ENCODE peak calls at places on chromosomes 6 and 20, in four cellular contexts. I is pancreas, L is cardiac muscle cell, H is breast epithelium. W is an unnamed sample. For H3K4me1, the result is how much of the 10 kb centered on the place peaks cover.

GRCh38 chr6:34969662-34970265 is 80.7 kb downstream of the ANKS1A start:
- DNase-seq in I (no peak), H (no peak), L (no peak), W (no peak)

GRCh38 chr6:25769983-25770382 is 15.4 kb downstream of the SLC17A4 start:
- DNase-seq in H (no peak), L (peak), I (no peak), W (no peak)

GRCh38 chr6:77620290-77620882 is 32.5 kb upstream of the MEI4 start:
- DNase-seq in L (no peak), H (no peak), I (peak), W (no peak)

GRCh38 chr6:92847988-92848387 is 571.4 kb downstream of the EPHA7 start:
- DNase-seq in L (no peak), H (no peak), I (no peak), W (no peak)

GRCh38 chr20:60056345-60057122 is 98.3 kb downstream of the CDH26 start:
- DNase-seq in H (no peak), L (no peak), I (no peak), W (no peak)

GRCh38 chr6:14633453-14633852 is 515.9 kb downstream of the CD83 start:
- DNase-seq in H (no peak), L (no peak), I (no peak), W (no peak)

GRCh38 chr20:31870703-31871601 is 518 bp downstream of the TTLL9 start:
- DNase-seq in L (no peak), H (no peak), I (no peak), W (peak)

GRCh38 chr6:8627085-8627861 is 191.9 kb upstream of the SLC35B3 start:
- DNase-seq in H (no peak), I (no peak), L (peak), W (no peak)

GRCh38 chr6:149634315-149634714 is 14.2 kb downstream of the KATNA1 start:
- DNase-seq in L (no peak), H (no peak), I (no peak), W (no peak)

GRCh38 chr6:87066449-87067288 is 28.2 kb downstream of the CGA start:
- DNase-seq in I (peak), H (no peak), L (peak), W (peak)

DNA sequence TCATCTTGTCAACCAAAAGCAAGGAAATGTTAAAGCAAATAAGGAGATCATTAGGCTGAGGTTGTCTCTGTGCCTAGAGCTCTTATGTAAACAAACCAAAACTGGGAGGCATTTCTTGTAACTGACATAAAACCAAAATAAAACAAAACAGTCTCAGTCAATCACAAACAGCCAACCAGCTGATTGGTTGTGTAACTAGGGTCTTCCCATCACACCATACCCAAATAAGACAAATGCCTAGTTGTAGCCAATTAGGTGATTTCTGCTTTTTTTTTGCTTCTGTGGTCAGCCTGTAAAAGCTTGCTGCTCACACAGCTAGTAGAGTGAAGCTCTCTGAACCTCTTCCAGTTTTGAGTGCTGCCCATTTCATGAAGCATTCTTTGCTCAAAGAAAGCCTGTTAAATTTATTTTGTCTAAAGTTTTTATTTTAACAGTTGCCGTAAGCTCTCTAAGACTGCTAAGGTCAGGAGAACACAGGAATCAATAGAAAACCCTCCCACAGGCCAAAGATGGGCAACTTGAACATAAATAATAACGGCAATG is 8.9 kb upstream of the FITM2 start:
- DNase-seq in H (no peak), L (no peak), I (no peak), W (no peak)
- H3K4me1 ChIP-seq in H (under half), L (under half), I (under half), W (under half)

DNA sequence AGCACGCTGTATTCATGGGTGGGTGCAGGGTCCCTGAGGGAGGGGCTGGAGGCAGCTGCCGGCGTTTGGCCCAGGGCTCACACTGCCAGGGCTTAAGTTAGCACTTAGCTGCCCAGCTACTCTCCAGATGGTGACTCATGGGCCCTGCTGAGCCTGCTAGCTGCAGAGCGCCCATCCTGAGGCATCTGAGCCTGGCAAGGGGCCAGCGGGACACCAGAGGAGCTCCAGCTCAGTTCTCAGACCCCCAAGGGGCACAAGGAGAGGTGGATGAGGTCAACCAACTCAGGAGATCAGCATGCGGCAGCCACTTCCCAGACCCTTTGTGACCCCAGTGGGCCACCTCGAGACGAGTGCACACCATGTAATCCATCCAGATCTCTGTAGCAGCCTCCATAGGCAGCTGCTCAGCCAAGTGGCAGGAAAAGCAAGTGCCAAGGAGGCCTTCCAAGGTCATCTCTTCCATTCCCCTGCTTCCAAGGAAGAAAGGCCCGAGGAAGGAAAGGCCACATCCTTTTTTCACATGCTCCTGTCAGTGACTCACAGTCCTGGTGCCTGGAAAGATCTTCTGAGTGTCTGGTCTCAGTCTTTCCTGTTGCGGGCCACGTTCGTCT is 35.3 kb downstream of the FOXP4 start:
- DNase-seq in H (no peak), I (peak), L (peak), W (no peak)
- H3K4me1 ChIP-seq in H (under half), I (under half), L (half or more), W (under half)

DNA sequence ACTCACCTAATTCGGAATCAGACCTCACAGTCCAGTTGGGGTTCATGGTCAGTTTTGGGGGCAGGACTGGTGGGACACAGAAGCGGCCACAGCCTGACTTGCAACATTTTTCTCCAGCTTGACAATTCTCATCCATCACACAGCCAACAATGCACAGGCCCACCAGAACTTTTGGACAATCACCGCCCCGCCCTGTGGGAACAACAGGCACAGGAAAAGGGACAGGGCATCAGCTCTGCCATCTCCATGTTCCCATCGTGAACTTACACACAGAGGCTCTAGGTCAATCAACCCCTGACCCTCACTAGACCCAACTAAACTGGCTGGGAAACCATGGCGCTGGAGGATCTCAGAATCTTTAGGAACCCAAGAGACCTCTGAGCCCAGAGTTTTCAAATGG is 16.3 kb downstream of the WFDC3 start:
- DNase-seq in I (no peak), H (no peak), L (no peak), W (no peak)
- H3K4me1 ChIP-seq in I (under half), H (under half), L (under half), W (under half)

GRCh38 chr20:17872920-17873319 is 95.7 kb downstream of the SNX5 start:
- DNase-seq in H (no peak), L (no peak), I (no peak), W (no peak)

GRCh38 chr20:17872434-17872833 is 96.2 kb downstream of the SNX5 start:
- DNase-seq in L (no peak), H (no peak), I (no peak), W (no peak)

GRCh38 chr20:17874271-17875105 is 94.1 kb downstream of the SNX5 start:
- DNase-seq in L (no peak), I (no peak), H (no peak), W (no peak)

GRCh38 chr20:17875106-17875980 is 93.3 kb downstream of the SNX5 start:
- DNase-seq in I (peak), H (peak), L (peak), W (peak)

DNA sequence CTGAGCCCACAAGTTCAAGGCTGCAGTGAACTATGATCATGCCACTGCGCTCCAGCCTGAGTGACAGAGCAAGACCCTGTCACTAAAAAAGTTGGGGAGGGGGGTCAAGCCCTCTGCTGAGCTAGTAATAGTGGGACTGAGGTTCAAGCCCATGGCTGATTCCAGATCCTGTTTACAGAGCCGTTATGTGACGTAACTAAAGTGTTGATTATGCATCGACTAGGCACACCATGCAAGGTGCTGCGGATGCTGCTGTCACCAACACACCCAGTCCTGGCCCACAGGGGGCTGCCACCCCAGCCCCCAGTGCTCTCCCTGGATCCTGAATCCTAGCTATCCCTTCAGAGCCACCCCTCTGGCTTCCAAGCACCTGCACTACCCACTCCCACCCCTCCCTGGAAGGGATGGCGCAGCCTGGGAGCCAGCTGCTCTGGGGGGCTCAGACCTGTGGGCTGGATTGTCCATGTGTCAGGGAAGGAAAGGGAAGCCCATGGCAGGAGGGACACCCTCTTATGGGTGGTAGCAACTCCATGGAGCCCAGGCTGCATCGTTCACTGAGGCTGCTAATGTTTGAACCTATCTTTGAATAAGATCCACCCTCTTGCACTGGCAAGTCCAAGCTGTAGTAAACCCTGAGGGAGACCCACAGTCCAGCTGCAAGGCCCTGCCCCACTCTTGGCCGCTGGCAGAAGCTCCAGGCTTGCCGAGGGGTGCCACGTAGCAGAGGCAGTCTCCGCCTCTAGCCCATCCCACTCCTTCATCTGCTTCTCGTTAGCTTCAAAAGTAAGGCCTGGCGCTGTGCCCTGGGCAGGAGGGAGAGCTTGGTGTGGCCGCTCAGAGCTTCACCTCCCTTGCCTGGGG is 95.0 kb downstream of the SNX5 start:
- DNase-seq in H (peak), I (peak), L (peak), W (peak)
- H3K4me1 ChIP-seq in H (under half), I (under half), L (under half), W (under half)

GRCh38 chr6:39056191-39056590 is 7.6 kb downstream of the GLP1R start:
- DNase-seq in L (no peak), I (no peak), H (no peak), W (no peak)
- H3K4me1 ChIP-seq in L (under half), I (under half), H (under half), W (under half)

GRCh38 chr6:127891731-127892326 is 9.0 kb downstream of the THEMIS start:
- DNase-seq in L (no peak), I (no peak), H (no peak), W (no peak)

DNA sequence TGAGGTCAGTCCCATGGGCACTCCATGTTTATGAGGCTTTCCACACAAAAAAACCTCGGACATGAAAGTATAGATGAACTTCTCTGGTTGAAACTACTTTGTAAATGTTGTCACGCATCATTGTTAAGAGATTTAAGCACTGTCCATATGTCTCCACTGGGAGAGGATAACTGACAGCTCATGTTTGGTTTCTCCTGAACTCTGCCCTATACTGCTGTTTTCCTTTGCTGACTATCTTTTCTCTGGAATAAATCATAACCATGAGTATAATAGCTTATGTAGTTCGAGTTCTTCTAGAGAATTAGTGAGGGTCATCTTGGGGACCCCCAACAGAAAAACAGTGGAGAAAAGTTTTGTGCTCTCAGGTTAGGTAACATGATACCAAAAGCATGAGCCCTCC is 14.3 kb downstream of the THEMIS start:
- DNase-seq in I (no peak), L (no peak), H (no peak), W (no peak)
- H3K4me1 ChIP-seq in I (under half), L (under half), H (under half), W (under half)

DNA sequence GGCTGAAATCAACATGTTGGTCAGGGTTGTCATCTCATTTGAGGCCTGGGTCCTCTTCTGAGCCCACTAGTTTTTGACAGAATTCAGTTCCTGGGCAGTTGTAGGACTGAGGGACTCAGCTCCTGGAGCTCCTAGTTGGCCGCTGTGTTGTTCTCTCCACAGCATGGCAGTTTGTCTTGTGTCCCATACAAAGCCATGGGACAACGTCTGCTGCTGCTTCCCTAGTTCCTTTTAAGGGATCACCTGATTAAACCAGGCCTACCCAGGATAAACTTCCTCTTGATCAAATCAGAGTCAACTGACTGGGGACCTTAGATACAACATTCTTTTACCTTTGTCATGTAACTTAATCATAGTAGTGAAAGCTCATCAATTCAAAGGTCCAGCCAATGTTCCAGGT is 141.0 kb downstream of the BCAS1 start:
- DNase-seq in L (no peak), I (no peak), H (no peak), W (no peak)
- H3K4me1 ChIP-seq in L (under half), I (under half), H (under half), W (under half)

DNA sequence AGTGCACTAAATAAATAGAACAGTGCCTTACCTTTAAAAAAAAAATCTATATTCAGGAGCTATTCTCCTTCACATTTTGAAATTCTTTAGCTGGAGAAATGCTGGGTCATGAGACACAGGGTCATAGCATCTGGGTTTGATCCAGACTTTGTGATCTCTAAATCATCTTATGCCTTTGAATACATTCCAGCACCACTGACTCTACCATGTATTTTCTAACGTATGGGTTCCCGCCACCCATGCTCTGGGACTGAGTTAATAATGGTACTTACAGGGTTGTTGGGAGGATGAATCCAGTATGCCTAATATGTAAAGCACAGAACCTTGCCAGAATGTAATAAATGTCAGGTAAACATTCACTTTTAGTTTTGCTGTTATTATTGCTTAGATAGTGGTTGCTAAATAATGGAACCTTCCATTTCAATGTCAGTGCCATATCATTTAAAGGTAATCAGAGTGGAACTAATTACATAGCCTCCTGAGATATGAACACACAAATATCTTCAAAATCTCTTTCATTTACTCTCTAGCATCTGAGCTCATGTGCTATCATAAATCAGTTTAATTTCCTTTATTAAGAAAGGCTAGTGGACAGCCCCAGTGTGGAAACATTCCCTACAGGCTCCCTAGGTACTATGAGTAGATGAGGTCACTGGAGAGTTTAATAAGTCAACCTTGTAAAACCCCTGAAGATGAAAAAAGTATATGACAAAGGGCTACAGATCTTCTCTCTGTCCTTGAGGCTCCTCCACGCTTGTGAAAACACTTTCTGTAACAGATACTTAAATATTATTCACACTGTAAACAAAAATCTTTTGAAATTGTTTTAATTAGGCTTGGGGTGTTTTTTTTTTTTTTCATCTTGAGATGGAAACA is 226.7 kb downstream of the ALDH8A1 start:
- DNase-seq in H (no peak), I (no peak), L (no peak), W (no peak)
- H3K4me1 ChIP-seq in H (under half), I (under half), L (under half), W (under half)

GRCh38 chr20:63008541-63009043 is 1.8 kb upstream of the BHLHE23 start:
- DNase-seq in H (no peak), L (no peak), I (no peak), W (no peak)
- H3K4me1 ChIP-seq in H (under half), L (under half), I (under half), W (under half)

GRCh38 chr6:110041830-110042229 is 63.7 kb downstream of the GPR6 start:
- DNase-seq in I (no peak), L (no peak), H (no peak), W (no peak)
- H3K4me1 ChIP-seq in I (under half), L (under half), H (under half), W (under half)